ENCODE peak calls at places on chromosomes 16 and 17, in five cellular contexts. One of them, this sample, is unnamed.

GRCh38 chr17:59827721-59828477 is 64.8 kb downstream of the TUBD1 start:
- DNase-seq in endothelial cell: no peak
- DNase-seq in activated CD8-positive, alpha-beta T cell treated with anti-CD3 and anti-CD28 coated beads for 36 hours: no peak
- DNase-seq in colonic mucosa: no peak
- DNase-seq in adrenal gland: no peak
- DNase-seq in this sample: no peak

GRCh38 chr17:82129095-82129494 is 31.1 kb upstream of the FASN start:
- DNase-seq in endothelial cell: no peak
- DNase-seq in activated CD8-positive, alpha-beta T cell treated with anti-CD3 and anti-CD28 coated beads for 36 hours: no peak
- DNase-seq in colonic mucosa: no peak
- DNase-seq in adrenal gland: no peak
- DNase-seq in this sample: no peak

GRCh38 chr16:12576878-12577277 is 226.8 kb downstream of the CPPED1 start:
- DNase-seq in endothelial cell: no peak
- DNase-seq in activated CD8-positive, alpha-beta T cell treated with anti-CD3 and anti-CD28 coated beads for 36 hours: peak
- DNase-seq in colonic mucosa: no peak
- DNase-seq in adrenal gland: no peak
- DNase-seq in this sample: no peak

GRCh38 chr17:5583426-5584382 is 605 bp downstream of the NLRP1 start:
- DNase-seq in endothelial cell: no peak
- DNase-seq in activated CD8-positive, alpha-beta T cell treated with anti-CD3 and anti-CD28 coated beads for 36 hours: peak
- DNase-seq in colonic mucosa: peak
- DNase-seq in adrenal gland: no peak
- DNase-seq in this sample: no peak

GRCh38 chr16:89557230-89557935 is 3.1 kb upstream of the RPL13 start:
- DNase-seq in endothelial cell: peak
- DNase-seq in activated CD8-positive, alpha-beta T cell treated with anti-CD3 and anti-CD28 coated beads for 36 hours: peak
- DNase-seq in colonic mucosa: peak
- DNase-seq in adrenal gland: peak
- DNase-seq in this sample: peak

GRCh38 chr16:918068-918467 is 52.7 kb downstream of the LMF1 start:
- DNase-seq in endothelial cell: no peak
- DNase-seq in activated CD8-positive, alpha-beta T cell treated with anti-CD3 and anti-CD28 coated beads for 36 hours: no peak
- DNase-seq in colonic mucosa: peak
- DNase-seq in adrenal gland: no peak
- DNase-seq in this sample: no peak

GRCh38 chr17:72654746-72655145 is 437.7 kb downstream of the SLC39A11 start:
- DNase-seq in endothelial cell: no peak
- DNase-seq in activated CD8-positive, alpha-beta T cell treated with anti-CD3 and anti-CD28 coated beads for 36 hours: no peak
- DNase-seq in colonic mucosa: no peak
- DNase-seq in adrenal gland: no peak
- DNase-seq in this sample: no peak

GRCh38 chr17:63956296-63956920 is 16.3 kb downstream of the SCN4A start:
- DNase-seq in endothelial cell: no peak
- DNase-seq in activated CD8-positive, alpha-beta T cell treated with anti-CD3 and anti-CD28 coated beads for 36 hours: no peak
- DNase-seq in colonic mucosa: no peak
- DNase-seq in adrenal gland: peak
- DNase-seq in this sample: no peak

GRCh38 chr17:37830151-37830993 is 85.5 kb upstream of the HNF1B start:
- DNase-seq in endothelial cell: no peak
- DNase-seq in activated CD8-positive, alpha-beta T cell treated with anti-CD3 and anti-CD28 coated beads for 36 hours: no peak
- DNase-seq in colonic mucosa: no peak
- DNase-seq in adrenal gland: no peak
- DNase-seq in this sample: peak

GRCh38 chr16:69408451-69408850 is 16.0 kb upstream of the CYB5B start:
- DNase-seq in endothelial cell: no peak
- DNase-seq in activated CD8-positive, alpha-beta T cell treated with anti-CD3 and anti-CD28 coated beads for 36 hours: no peak
- DNase-seq in colonic mucosa: peak
- DNase-seq in adrenal gland: peak
- DNase-seq in this sample: no peak

GRCh38 chr16:85554791-85555548 is 58.2 kb upstream of the GSE1 start:
- DNase-seq in endothelial cell: peak
- DNase-seq in activated CD8-positive, alpha-beta T cell treated with anti-CD3 and anti-CD28 coated beads for 36 hours: peak
- DNase-seq in colonic mucosa: peak
- DNase-seq in adrenal gland: peak
- DNase-seq in this sample: peak

GRCh38 chr17:39564201-39564828 is 43.4 kb downstream of the NEUROD2 start:
- DNase-seq in endothelial cell: peak
- DNase-seq in activated CD8-positive, alpha-beta T cell treated with anti-CD3 and anti-CD28 coated beads for 36 hours: no peak
- DNase-seq in colonic mucosa: no peak
- DNase-seq in adrenal gland: no peak
- DNase-seq in this sample: no peak

GRCh38 chr17:44556854-44557606 is at the start of gene FZD2:
- DNase-seq in endothelial cell: peak
- DNase-seq in activated CD8-positive, alpha-beta T cell treated with anti-CD3 and anti-CD28 coated beads for 36 hours: peak
- DNase-seq in colonic mucosa: peak
- DNase-seq in adrenal gland: peak
- DNase-seq in this sample: peak

GRCh38 chr17:4598776-4599504 is 14.6 kb downstream of the SMTNL2 start:
- DNase-seq in endothelial cell: no peak
- DNase-seq in activated CD8-positive, alpha-beta T cell treated with anti-CD3 and anti-CD28 coated beads for 36 hours: no peak
- DNase-seq in colonic mucosa: peak
- DNase-seq in adrenal gland: no peak
- DNase-seq in this sample: no peak

GRCh38 chr16:88686062-88686438 is 257 bp downstream of the SNAI3 start:
- DNase-seq in endothelial cell: peak
- DNase-seq in activated CD8-positive, alpha-beta T cell treated with anti-CD3 and anti-CD28 coated beads for 36 hours: peak
- DNase-seq in colonic mucosa: no peak
- DNase-seq in adrenal gland: no peak
- DNase-seq in this sample: no peak

GRCh38 chr16:67173808-67174705 is 3.7 kb downstream of the NOL3 start:
- DNase-seq in endothelial cell: peak
- DNase-seq in activated CD8-positive, alpha-beta T cell treated with anti-CD3 and anti-CD28 coated beads for 36 hours: peak
- DNase-seq in colonic mucosa: peak
- DNase-seq in adrenal gland: peak
- DNase-seq in this sample: peak

GRCh38 chr17:28113269-28113668 is 70.8 kb downstream of the NLK start:
- DNase-seq in endothelial cell: no peak
- DNase-seq in activated CD8-positive, alpha-beta T cell treated with anti-CD3 and anti-CD28 coated beads for 36 hours: no peak
- DNase-seq in colonic mucosa: no peak
- DNase-seq in adrenal gland: no peak
- DNase-seq in this sample: no peak

GRCh38 chr17:72244494-72244893 is 123.7 kb downstream of the SOX9 start:
- DNase-seq in endothelial cell: no peak
- DNase-seq in activated CD8-positive, alpha-beta T cell treated with anti-CD3 and anti-CD28 coated beads for 36 hours: no peak
- DNase-seq in colonic mucosa: no peak
- DNase-seq in adrenal gland: no peak
- DNase-seq in this sample: no peak

GRCh38 chr17:19650826-19651225 is 2.3 kb downstream of the ALDH3A2 start:
- DNase-seq in endothelial cell: no peak
- DNase-seq in activated CD8-positive, alpha-beta T cell treated with anti-CD3 and anti-CD28 coated beads for 36 hours: no peak
- DNase-seq in colonic mucosa: no peak
- DNase-seq in adrenal gland: no peak
- DNase-seq in this sample: no peak

GRCh38 chr17:61015966-61016365 is 338.3 kb downstream of the BCAS3 start:
- DNase-seq in endothelial cell: no peak
- DNase-seq in activated CD8-positive, alpha-beta T cell treated with anti-CD3 and anti-CD28 coated beads for 36 hours: no peak
- DNase-seq in colonic mucosa: no peak
- DNase-seq in adrenal gland: no peak
- DNase-seq in this sample: no peak

GRCh38 chr16:13999895-14000425 is 71.2 kb upstream of the MRTFB start:
- DNase-seq in endothelial cell: no peak
- DNase-seq in activated CD8-positive, alpha-beta T cell treated with anti-CD3 and anti-CD28 coated beads for 36 hours: no peak
- DNase-seq in colonic mucosa: no peak
- DNase-seq in adrenal gland: peak
- DNase-seq in this sample: peak

GRCh38 chr16:89721644-89722391 is 481 bp downstream of the ZNF276 start:
- DNase-seq in endothelial cell: peak
- DNase-seq in activated CD8-positive, alpha-beta T cell treated with anti-CD3 and anti-CD28 coated beads for 36 hours: peak
- DNase-seq in colonic mucosa: peak
- DNase-seq in adrenal gland: peak
- DNase-seq in this sample: peak

GRCh38 chr16:50229149-50229726 is 37.1 kb upstream of the ADCY7 start:
- DNase-seq in endothelial cell: no peak
- DNase-seq in activated CD8-positive, alpha-beta T cell treated with anti-CD3 and anti-CD28 coated beads for 36 hours: no peak
- DNase-seq in colonic mucosa: no peak
- DNase-seq in adrenal gland: no peak
- DNase-seq in this sample: no peak

GRCh38 chr16:31458073-31458834 is 1.0 kb upstream of the ARMC5 start:
- DNase-seq in endothelial cell: peak
- DNase-seq in activated CD8-positive, alpha-beta T cell treated with anti-CD3 and anti-CD28 coated beads for 36 hours: peak
- DNase-seq in colonic mucosa: peak
- DNase-seq in adrenal gland: peak
- DNase-seq in this sample: peak

DNA sequence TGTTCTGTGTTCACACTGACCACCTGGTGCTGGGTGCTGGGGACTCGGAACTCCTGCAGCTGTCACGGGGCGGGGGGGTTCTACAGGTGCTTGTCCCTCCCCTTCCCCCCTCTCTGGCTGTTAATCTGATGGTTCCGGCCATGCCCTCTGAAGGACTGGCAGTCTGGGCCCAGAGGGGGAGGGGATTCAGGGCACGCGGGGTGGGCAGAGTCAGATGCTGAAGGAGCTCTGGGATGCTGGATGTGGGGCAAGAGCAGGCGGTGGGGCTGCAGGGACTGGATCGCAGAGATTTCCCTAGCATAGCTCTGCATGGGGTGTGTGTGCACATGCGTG is 5.4 kb upstream of the TBX21 start:
- DNase-seq in endothelial cell: no peak
- DNase-seq in activated CD8-positive, alpha-beta T cell treated with anti-CD3 and anti-CD28 coated beads for 36 hours: peak
- DNase-seq in colonic mucosa: no peak
- DNase-seq in adrenal gland: no peak
- DNase-seq in this sample: no peak
- TF ChIP-seq CTCF in endothelial cell: no peak
- TF ChIP-seq CTCF in activated CD8-positive, alpha-beta T cell treated with anti-CD3 and anti-CD28 coated beads for 36 hours: no peak
- TF ChIP-seq CTCF in colonic mucosa: no peak
- TF ChIP-seq CTCF in adrenal gland: no peak
- TF ChIP-seq CTCF in this sample: no peak

GRCh38 chr16:5041604-5042133 is 7.9 kb upstream of the NAGPA start:
- DNase-seq in endothelial cell: no peak
- DNase-seq in activated CD8-positive, alpha-beta T cell treated with anti-CD3 and anti-CD28 coated beads for 36 hours: no peak
- DNase-seq in colonic mucosa: no peak
- DNase-seq in adrenal gland: no peak
- DNase-seq in this sample: peak

GRCh38 chr16:5044011-5044540 is 10.3 kb upstream of the NAGPA start:
- DNase-seq in endothelial cell: no peak
- DNase-seq in activated CD8-positive, alpha-beta T cell treated with anti-CD3 and anti-CD28 coated beads for 36 hours: no peak
- DNase-seq in colonic mucosa: no peak
- DNase-seq in adrenal gland: no peak
- DNase-seq in this sample: no peak

GRCh38 chr16:5046914-5047313 is 13.2 kb upstream of the NAGPA start:
- DNase-seq in endothelial cell: no peak
- DNase-seq in activated CD8-positive, alpha-beta T cell treated with anti-CD3 and anti-CD28 coated beads for 36 hours: no peak
- DNase-seq in colonic mucosa: no peak
- DNase-seq in adrenal gland: no peak
- DNase-seq in this sample: no peak

GRCh38 chr16:5045499-5046115 is 11.9 kb upstream of the NAGPA start:
- DNase-seq in endothelial cell: no peak
- DNase-seq in activated CD8-positive, alpha-beta T cell treated with anti-CD3 and anti-CD28 coated beads for 36 hours: no peak
- DNase-seq in colonic mucosa: no peak
- DNase-seq in adrenal gland: no peak
- DNase-seq in this sample: no peak

GRCh38 chr16:5042574-5043171 is 8.9 kb upstream of the NAGPA start:
- DNase-seq in endothelial cell: no peak
- DNase-seq in activated CD8-positive, alpha-beta T cell treated with anti-CD3 and anti-CD28 coated beads for 36 hours: no peak
- DNase-seq in colonic mucosa: no peak
- DNase-seq in adrenal gland: no peak
- DNase-seq in this sample: no peak
- TF ChIP-seq CTCF in endothelial cell: no peak
- TF ChIP-seq CTCF in activated CD8-positive, alpha-beta T cell treated with anti-CD3 and anti-CD28 coated beads for 36 hours: no peak
- TF ChIP-seq CTCF in colonic mucosa: no peak
- TF ChIP-seq CTCF in adrenal gland: no peak
- TF ChIP-seq CTCF in this sample: no peak

DNA sequence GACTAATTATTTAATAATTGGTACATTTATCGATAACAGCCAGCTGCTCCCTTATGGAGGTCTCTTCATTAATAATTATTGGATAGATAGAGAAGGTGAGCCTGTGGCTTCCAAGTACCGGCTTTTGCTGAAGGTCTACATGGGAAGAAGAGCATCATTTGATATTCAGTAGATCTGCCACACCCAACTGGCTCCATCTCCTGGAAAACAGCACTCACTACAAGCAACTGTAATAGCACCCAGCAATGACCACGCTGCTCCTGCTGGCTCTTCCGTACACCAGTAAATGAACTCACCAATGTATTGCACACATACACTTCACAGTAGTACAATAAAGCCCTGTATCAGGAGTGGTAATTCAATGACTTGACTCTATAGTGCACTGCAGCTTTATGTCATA is 19.5 kb downstream of the MARVELD3 start:
- DNase-seq in endothelial cell: no peak
- DNase-seq in activated CD8-positive, alpha-beta T cell treated with anti-CD3 and anti-CD28 coated beads for 36 hours: no peak
- DNase-seq in colonic mucosa: no peak
- DNase-seq in adrenal gland: no peak
- DNase-seq in this sample: peak
- TF ChIP-seq CTCF in endothelial cell: peak
- TF ChIP-seq CTCF in activated CD8-positive, alpha-beta T cell treated with anti-CD3 and anti-CD28 coated beads for 36 hours: peak
- TF ChIP-seq CTCF in colonic mucosa: peak
- TF ChIP-seq CTCF in adrenal gland: no peak
- TF ChIP-seq CTCF in this sample: no peak

GRCh38 chr17:49976163-49976827 is 7.3 kb downstream of the DLX4 start:
- DNase-seq in endothelial cell: no peak
- DNase-seq in activated CD8-positive, alpha-beta T cell treated with anti-CD3 and anti-CD28 coated beads for 36 hours: no peak
- DNase-seq in colonic mucosa: no peak
- DNase-seq in adrenal gland: no peak
- DNase-seq in this sample: no peak

GRCh38 chr17:49979748-49980479 is 10.9 kb downstream of the DLX4 start:
- DNase-seq in endothelial cell: no peak
- DNase-seq in activated CD8-positive, alpha-beta T cell treated with anti-CD3 and anti-CD28 coated beads for 36 hours: no peak
- DNase-seq in colonic mucosa: no peak
- DNase-seq in adrenal gland: no peak
- DNase-seq in this sample: no peak

GRCh38 chr17:49976828-49977202 is 7.8 kb downstream of the DLX4 start:
- DNase-seq in endothelial cell: no peak
- DNase-seq in activated CD8-positive, alpha-beta T cell treated with anti-CD3 and anti-CD28 coated beads for 36 hours: no peak
- DNase-seq in colonic mucosa: no peak
- DNase-seq in adrenal gland: no peak
- DNase-seq in this sample: no peak

GRCh38 chr17:49978501-49978900 is 9.5 kb downstream of the DLX4 start:
- DNase-seq in endothelial cell: no peak
- DNase-seq in activated CD8-positive, alpha-beta T cell treated with anti-CD3 and anti-CD28 coated beads for 36 hours: no peak
- DNase-seq in colonic mucosa: no peak
- DNase-seq in adrenal gland: no peak
- DNase-seq in this sample: no peak

DNA sequence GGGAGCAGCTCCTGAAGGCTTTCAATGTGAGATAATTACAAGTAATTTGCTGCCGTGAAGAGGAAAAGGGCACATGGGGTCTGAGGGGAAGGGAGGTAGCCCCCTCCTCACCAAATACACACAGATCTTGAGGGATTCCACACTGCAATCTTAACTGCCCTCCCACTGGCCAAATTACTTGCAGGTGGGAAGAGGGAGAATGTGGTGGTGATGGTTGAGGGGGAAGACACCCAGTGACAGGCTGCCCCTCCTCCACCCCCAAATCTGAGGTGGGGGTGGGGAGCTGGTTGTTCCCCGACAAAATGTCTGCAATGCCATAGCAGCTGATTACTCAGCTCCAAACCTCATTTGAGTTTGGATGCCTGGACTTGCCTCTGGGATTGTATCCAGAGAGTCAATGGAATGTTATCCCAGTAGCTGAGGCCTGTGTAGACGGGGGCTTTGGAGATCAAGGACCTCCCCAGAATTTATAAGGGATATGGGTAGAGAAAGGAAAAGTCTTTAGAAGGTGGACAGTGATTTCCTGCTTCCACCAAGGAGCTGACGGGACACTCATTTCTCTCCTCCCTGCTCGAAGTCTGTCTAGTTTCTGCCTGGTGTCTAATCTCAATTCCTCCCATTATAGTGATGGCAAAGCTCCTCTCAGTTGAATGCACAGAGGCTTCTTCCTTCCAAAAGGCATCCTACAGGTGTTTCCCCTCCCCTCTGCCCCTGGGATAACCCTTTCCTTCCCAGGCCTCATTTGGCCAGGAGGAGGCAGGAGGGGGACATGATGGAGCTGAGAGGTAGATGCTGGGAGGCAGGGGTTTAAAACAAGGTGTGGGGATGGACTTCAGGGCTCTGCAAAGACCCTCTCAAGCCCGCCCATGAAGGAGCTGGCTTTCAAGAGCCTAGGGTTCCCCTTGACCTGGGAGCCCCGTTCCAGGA is 8.7 kb downstream of the DLX4 start:
- DNase-seq in endothelial cell: no peak
- DNase-seq in activated CD8-positive, alpha-beta T cell treated with anti-CD3 and anti-CD28 coated beads for 36 hours: no peak
- DNase-seq in colonic mucosa: no peak
- DNase-seq in adrenal gland: no peak
- DNase-seq in this sample: no peak
- TF ChIP-seq CTCF in endothelial cell: no peak
- TF ChIP-seq CTCF in activated CD8-positive, alpha-beta T cell treated with anti-CD3 and anti-CD28 coated beads for 36 hours: no peak
- TF ChIP-seq CTCF in colonic mucosa: no peak
- TF ChIP-seq CTCF in adrenal gland: no peak
- TF ChIP-seq CTCF in this sample: no peak

This sample was measured in GM20000.